ENCODE peak calls at places on chromosomes 6 and 20, in five cellular contexts. Q is BJ, N is A549, P is heart left ventricle, C is testis. F is an unnamed sample.

GRCh38 chr20:59911041-59911440 is 22.4 kb downstream of the SYCP2 start:
- DNase-seq in P (no peak), N (no peak), C (no peak), Q (no peak), F (no peak)

GRCh38 chr6:137241481-137242011 is 22.4 kb upstream of the IFNGR1 start:
- DNase-seq in P (no peak), C (no peak), Q (peak; percentile 55), N (no peak), F (no peak)

GRCh38 chr6:134464690-134465411 is 146.9 kb upstream of the SGK1 start:
- DNase-seq in N (peak; percentile 15), P (no peak), Q (no peak), C (no peak), F (peak; percentile 14)

GRCh38 chr6:84150680-84151079 is 76.8 kb downstream of the CEP162 start:
- DNase-seq in C (no peak), P (no peak), Q (peak; percentile 89), N (no peak), F (peak; percentile 89)

GRCh38 chr20:18395544-18395943 is 71.3 kb downstream of the DZANK1 start:
- DNase-seq in N (no peak), C (no peak), Q (no peak), P (no peak), F (no peak)

GRCh38 chr6:99192561-99192960 is 156.9 kb downstream of the FAXC start:
- DNase-seq in P (no peak), Q (no peak), C (no peak), N (no peak), F (no peak)

GRCh38 chr6:149318581-149319286 is 1.2 kb downstream of the TAB2 start:
- DNase-seq in Q (no peak), C (peak; percentile 25), P (no peak), N (no peak), F (no peak)

GRCh38 chr20:10260316-10260715 is 41.7 kb downstream of the SNAP25 start:
- DNase-seq in P (no peak), C (no peak), N (no peak), Q (no peak), F (no peak)

GRCh38 chr6:132479131-132479530 is 33.8 kb downstream of the STX7 start:
- DNase-seq in N (no peak), P (no peak), Q (no peak), C (no peak), F (no peak)

GRCh38 chr20:55597526-55597925 is 407.8 kb downstream of the CBLN4 start:
- DNase-seq in N (no peak), Q (no peak), P (no peak), C (no peak), F (no peak)

GRCh38 chr20:24547967-24548366 is 78.5 kb downstream of the SYNDIG1 start:
- DNase-seq in Q (no peak), C (peak; percentile 16), N (no peak), P (no peak), F (no peak)

GRCh38 chr6:138129190-138129589 is 22.0 kb upstream of the PERP start:
- DNase-seq in P (no peak), C (no peak), N (no peak), Q (no peak), F (no peak)

GRCh38 chr20:51398083-51398482 is 144.4 kb downstream of the NFATC2 start:
- DNase-seq in Q (no peak), C (no peak), P (no peak), N (no peak), F (no peak)

GRCh38 chr20:62350098-62350628 is 16.9 kb downstream of the LAMA5 start:
- DNase-seq in C (no peak), P (peak; percentile 56), Q (no peak), N (peak; percentile 52), F (no peak)

GRCh38 chr6:163705923-163706322 is 291.4 kb downstream of the QKI start:
- DNase-seq in P (no peak), C (no peak), Q (no peak), N (no peak), F (no peak)

GRCh38 chr6:134177753-134178229 is 125.4 kb upstream of the SLC2A12 start:
- DNase-seq in N (no peak), P (no peak), Q (peak; percentile 69), C (no peak), F (no peak)

GRCh38 chr6:131924881-131925474 is 26.2 kb downstream of the CCN2 start:
- DNase-seq in C (no peak), N (peak; percentile 27), P (no peak), Q (no peak), F (no peak)

GRCh38 chr6:137493218-137494038 is 766 bp downstream of the OLIG3 start:
- DNase-seq in Q (no peak), P (no peak), C (no peak), N (no peak), F (no peak)

GRCh38 chr6:41332842-41333736 is 2.3 kb upstream of the NCR2 start:
- DNase-seq in Q (no peak), P (no peak), C (no peak), N (no peak), F (no peak)

GRCh38 chr20:48635361-48635760 is 192.4 kb downstream of the PREX1 start:
- DNase-seq in Q (no peak), C (no peak), N (no peak), P (no peak), F (no peak)

GRCh38 chr6:11978169-11978987 is 33.7 kb upstream of the HIVEP1 start:
- DNase-seq in Q (no peak), P (no peak), N (no peak), C (no peak), F (no peak)

GRCh38 chr6:42316390-42316970 is 98.8 kb upstream of the MRPS10 start:
- DNase-seq in Q (no peak), P (no peak), N (no peak), C (no peak), F (no peak)

GRCh38 chr6:77105091-77105490 is 358.2 kb downstream of the HTR1B start:
- DNase-seq in N (no peak), C (no peak), P (no peak), Q (no peak), F (no peak)

GRCh38 chr20:42041000-42041565 is 422.9 kb upstream of the CHD6 start:
- DNase-seq in P (no peak), Q (no peak), N (no peak), C (peak; percentile 19), F (no peak)

GRCh38 chr20:63153254-63154221 is 62.4 kb downstream of the YTHDF1 start:
- DNase-seq in N (no peak), C (no peak), P (peak; percentile 24), Q (no peak), F (no peak)

GRCh38 chr6:158500016-158500735 is 59.7 kb upstream of the TMEM181 start:
- DNase-seq in N (no peak), C (no peak), Q (peak; percentile 18), P (no peak), F (no peak)

GRCh38 chr6:489001-489400 is 97.4 kb downstream of the IRF4 start:
- DNase-seq in C (no peak), Q (no peak), N (no peak), P (no peak), F (no peak)

GRCh38 chr6:154806804-154807203 is 73.6 kb downstream of the SCAF8 start:
- DNase-seq in P (no peak), Q (no peak), C (no peak), N (no peak), F (no peak)

GRCh38 chr6:28501259-28501658 is 14.3 kb downstream of the GPX6 start:
- DNase-seq in P (no peak), Q (no peak), C (no peak), N (no peak), F (no peak)

GRCh38 chr20:49885558-49886332 is 29.6 kb downstream of the SPATA2 start:
- DNase-seq in N (no peak), Q (no peak), P (peak; percentile 14), C (no peak), F (no peak)

GRCh38 chr6:55511124-55511820 is 67.7 kb downstream of the HMGCLL1 start:
- DNase-seq in P (no peak), C (no peak), N (no peak), Q (no peak), F (no peak)

GRCh38 chr6:56691201-56691595 is 48.5 kb upstream of the DST start:
- DNase-seq in P (no peak), N (no peak), Q (no peak), C (no peak), F (no peak)
- H3K4me3 ChIP-seq in P (peak overlapping the region; percentile 65), N (peak overlapping the region; percentile 41), Q (peak overlapping the region; percentile 28), C (no peak overlapping the region), F (peak overlapping the region; percentile 39)

GRCh38 chr6:30344191-30344867 is 627 bp upstream of the RPP21 start:
- DNase-seq in Q (no peak), C (no peak), N (peak; percentile 17), P (no peak), F (no peak)

GRCh38 chr6:30348957-30349356 is 4.0 kb downstream of the RPP21 start:
- DNase-seq in Q (no peak), N (no peak), C (no peak), P (no peak), F (no peak)

GRCh38 chr6:30344868-30345671 is at the start of gene RPP21:
- DNase-seq in N (peak; percentile 83), Q (peak; percentile 25), C (peak; percentile 91), P (peak; percentile 92), F (no peak)

GRCh38 chr6:30349411-30350177 is 4.6 kb downstream of the RPP21 start:
- DNase-seq in C (no peak), N (no peak), P (no peak), Q (no peak), F (no peak)

DNA sequence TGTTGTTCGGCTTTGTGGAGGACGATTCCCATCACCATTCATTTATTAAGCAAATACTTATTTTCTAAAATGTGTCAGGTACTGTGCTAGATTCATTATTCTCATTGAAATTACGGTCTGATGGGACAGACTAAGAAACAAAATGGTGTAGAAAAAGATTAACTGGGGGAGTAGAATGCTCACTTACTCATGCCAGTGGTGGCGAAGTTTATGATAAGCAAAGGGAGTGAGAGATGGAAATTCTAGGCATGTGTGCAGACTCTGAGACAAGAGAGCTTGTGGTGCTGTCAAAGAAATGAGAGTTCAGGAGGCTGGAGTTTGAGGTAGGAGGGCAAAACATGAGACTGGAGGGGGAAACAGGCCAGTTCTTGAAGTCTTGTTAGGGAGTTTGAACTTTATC is 896 bp downstream of the RPP21 start:
- DNase-seq in C (no peak), N (no peak), P (no peak), Q (no peak), F (no peak)
- H3K4me3 ChIP-seq in C (peak overlapping the region; percentile 87), N (peak overlapping the region; percentile 93), P (peak overlapping the region; percentile 83), Q (peak overlapping the region; percentile 85), F (peak overlapping the region; percentile 76)

DNA sequence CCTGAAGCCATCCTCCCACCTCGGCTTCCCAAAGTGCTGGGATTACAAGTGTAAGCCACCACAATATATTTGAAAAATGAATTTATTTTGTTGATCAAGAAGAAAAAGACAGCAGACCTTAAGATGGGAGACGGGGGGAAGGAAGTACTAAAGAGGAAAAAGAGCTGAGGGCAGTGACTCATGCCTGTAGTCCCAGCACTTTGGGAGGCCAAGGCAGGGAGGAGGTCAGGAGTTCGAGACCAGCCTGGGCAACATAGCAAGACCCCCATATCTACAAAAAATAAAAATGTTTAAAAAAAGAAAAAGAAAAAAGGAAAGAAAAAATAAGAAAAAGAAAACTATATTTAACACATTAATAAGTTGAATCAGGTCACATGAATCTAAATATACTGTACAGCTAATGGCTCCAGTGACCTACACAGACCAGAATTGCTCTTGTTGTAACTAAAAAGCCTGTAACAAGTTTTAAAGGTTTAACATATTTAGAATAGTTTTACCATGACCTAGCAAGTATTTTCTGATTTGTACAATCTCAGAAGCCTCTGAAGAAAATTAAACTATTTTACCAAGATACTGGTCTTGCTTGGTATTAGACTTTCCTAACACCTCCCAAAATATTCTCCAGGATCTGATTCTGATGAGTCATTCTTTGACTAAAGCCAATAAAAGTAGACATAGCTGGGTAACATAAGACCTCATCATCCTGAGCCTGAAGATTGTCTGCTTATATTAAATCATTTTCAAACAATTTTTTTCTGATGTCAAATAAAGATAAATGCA is 4.3 kb upstream of the AKIRIN2 start:
- DNase-seq in N (no peak), Q (peak; percentile 80), C (no peak), P (no peak), F (no peak)
- H3K4me3 ChIP-seq in N (no peak overlapping the region), Q (no peak overlapping the region), C (no peak overlapping the region), P (no peak overlapping the region), F (no peak overlapping the region)

GRCh38 chr6:125123468-125124249 is 29.9 kb upstream of the TPD52L1 start:
- DNase-seq in P (no peak), Q (no peak), N (no peak), C (no peak), F (no peak)
- H3K4me3 ChIP-seq in P (no peak overlapping the region), Q (no peak overlapping the region), N (no peak overlapping the region), C (no peak overlapping the region), F (no peak overlapping the region)